ENCODE peak calls at places on chromosome 5, in ten cellular contexts. O, X, B, T, F, C, I, D, Z and U are unnamed samples.

GRCh38 chr5:154087260-154087659 is 48.5 kb downstream of the MFAP3 start:
- DNase-seq in O (no peak), X (no peak), B (no peak), T (no peak), F (no peak), C (no peak), I (no peak), D (no peak), Z (no peak), U (no peak)

GRCh38 chr5:150313921-150314716 is 11.4 kb upstream of the ARSI start:
- DNase-seq in O (no peak), X (no peak), B (no peak), T (no peak), F (no peak), C (no peak), I (no peak), D (no peak), Z (no peak), U (no peak)

GRCh38 chr5:107542428-107542827 is 128.3 kb downstream of the EFNA5 start:
- DNase-seq in O (peak; percentile 61), X (peak; percentile 66), B (peak; percentile 92), T (peak; percentile 50), F (peak; percentile 65), C (peak; percentile 86), I (no peak), D (peak; percentile 44), Z (peak; percentile 54), U (peak; percentile 87)

GRCh38 chr5:42691413-42691861 is 65.2 kb upstream of the CCDC152 start:
- DNase-seq in O (no peak), X (peak; percentile 19), B (no peak), T (no peak), F (no peak), C (no peak), I (peak; percentile 42), D (no peak), Z (no peak), U (no peak)

GRCh38 chr5:65811895-65812294 is 89.9 kb downstream of the NLN start:
- DNase-seq in O (no peak), X (no peak), B (peak; percentile 39), T (no peak), F (no peak), C (no peak), I (no peak), D (peak; percentile 46), Z (peak; percentile 19), U (no peak)

GRCh38 chr5:154410786-154411185 is 35.0 kb upstream of the SAP30L start:
- DNase-seq in O (no peak), X (no peak), B (no peak), T (no peak), F (no peak), C (no peak), I (no peak), D (no peak), Z (no peak), U (no peak)

GRCh38 chr5:99089822-99090549 is 161.2 kb upstream of the CHD1 start:
- DNase-seq in O (no peak), X (no peak), B (no peak), T (no peak), F (no peak), C (no peak), I (no peak), D (no peak), Z (no peak), U (no peak)

GRCh38 chr5:89401012-89401411 is 518.0 kb upstream of the MEF2C start:
- DNase-seq in O (no peak), X (no peak), B (no peak), T (no peak), F (no peak), C (no peak), I (no peak), D (no peak), Z (no peak), U (no peak)

GRCh38 chr5:137073192-137073591 is 425.9 kb downstream of the SPOCK1 start:
- DNase-seq in O (no peak), X (no peak), B (no peak), T (no peak), F (no peak), C (no peak), I (no peak), D (no peak), Z (no peak), U (no peak)

GRCh38 chr5:112800901-112801300 is 60.2 kb upstream of the SRP19 start:
- DNase-seq in O (no peak), X (no peak), B (no peak), T (no peak), F (no peak), C (no peak), I (no peak), D (no peak), Z (no peak), U (no peak)

GRCh38 chr5:103139264-103139865 is 19.3 kb downstream of the PPIP5K2 start:
- DNase-seq in O (peak; percentile 69), X (peak; percentile 39), B (peak; percentile 82), T (peak; percentile 79), F (peak; percentile 67), C (peak; percentile 78), I (peak; percentile 87), D (peak; percentile 82), Z (peak; percentile 67), U (peak; percentile 79)

DNA sequence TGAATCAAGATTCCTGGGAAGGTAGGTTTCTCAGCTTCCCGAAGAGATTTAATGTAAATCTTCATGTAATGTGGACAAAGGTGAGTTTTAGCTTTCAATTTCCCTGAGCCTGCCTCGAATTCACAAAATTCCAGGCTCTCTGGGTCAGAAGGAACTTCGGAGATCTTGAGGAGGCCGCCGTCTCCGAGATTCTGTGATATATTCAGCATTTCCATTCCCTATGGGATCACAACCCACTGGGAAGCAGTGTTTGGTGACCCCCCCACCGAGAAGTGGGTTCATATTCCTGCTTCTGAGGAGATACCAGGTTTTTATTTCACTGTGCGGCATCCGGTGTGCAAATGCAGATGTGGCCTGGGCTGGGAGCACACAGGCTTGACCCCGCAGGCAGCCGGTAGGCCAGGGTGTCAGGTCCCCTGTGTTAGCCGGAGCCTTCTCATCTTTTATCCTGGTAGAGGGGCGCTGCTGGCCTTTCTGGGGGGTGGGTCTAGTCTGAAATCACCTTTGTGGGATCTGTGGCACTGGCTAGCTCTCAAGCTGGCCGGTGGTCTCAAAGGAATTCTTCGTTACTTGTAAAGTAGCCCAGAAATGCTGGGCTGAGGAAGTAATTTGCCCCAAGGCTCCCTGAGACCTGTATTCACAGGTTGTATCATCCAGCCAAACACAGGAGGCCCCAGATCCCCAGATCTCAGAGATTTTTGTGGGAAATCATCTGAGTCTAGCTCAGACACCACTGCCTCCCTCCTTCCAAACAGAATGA is 1.4 kb downstream of the PLEKHG4B start:
- DNase-seq in O (no peak), X (no peak), B (no peak), T (no peak), F (no peak), C (no peak), I (no peak), D (no peak), Z (no peak), U (no peak)
- H3K4me3 ChIP-seq in O (no peak overlapping the region), X (no peak overlapping the region), B (no peak overlapping the region), T (no peak overlapping the region), F (no peak overlapping the region), C (no peak overlapping the region), I (no peak overlapping the region), D (no peak overlapping the region), Z (no peak overlapping the region), U (no peak overlapping the region)

DNA sequence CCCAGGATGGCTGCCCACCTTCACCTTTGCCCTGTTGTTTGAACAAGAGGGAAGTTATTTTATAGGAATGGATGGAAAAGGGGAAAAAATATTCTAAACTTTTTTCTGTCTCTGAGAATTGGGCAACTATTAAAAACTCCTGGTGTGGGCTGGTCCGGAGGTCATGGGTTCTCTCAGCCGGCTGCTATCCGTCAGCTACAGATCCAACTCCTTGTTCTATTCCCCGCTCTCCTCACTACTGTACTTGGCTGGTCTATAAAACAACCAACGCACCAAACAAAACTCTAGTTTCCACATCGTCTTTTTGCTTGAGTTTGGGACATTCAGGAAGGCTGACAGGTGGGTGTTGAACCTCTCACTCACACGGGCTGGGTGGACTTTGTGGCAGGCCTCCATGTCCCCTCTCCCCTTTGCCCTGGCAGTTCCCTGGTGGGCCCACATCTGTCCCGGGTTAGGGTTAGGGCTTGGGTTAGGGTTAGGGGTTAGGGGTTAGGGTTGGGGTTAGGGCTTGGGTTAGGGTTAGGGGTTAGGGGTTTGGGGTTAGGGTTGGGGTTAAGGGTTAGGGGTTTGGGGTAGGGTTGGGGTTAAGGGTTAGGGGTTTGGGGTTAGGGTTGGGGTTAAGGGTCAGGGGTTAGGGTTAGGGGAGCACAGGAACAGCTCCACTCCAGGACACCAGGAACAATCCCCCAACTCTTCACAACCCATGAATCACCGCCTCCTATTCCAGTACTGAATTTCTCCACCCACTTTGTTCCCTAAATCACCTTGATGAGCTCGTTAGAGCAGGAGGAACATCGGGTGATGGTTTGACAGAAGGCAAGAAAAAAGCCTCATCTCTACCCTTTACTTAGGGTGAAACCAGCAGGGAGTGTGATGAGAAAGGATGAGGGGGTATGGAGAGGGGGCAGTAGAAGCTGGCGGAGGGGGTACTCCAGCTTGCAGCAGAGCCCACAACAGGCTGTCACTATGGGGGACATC is 302.1 kb upstream of the IRX4 start:
- DNase-seq in O (no peak), X (no peak), B (no peak), T (no peak), F (no peak), C (peak; percentile 19), I (no peak), D (no peak), Z (no peak), U (no peak)
- TF ChIP-seq CTCF in O (no peak), X (no peak), B (no peak), T (no peak), F (no peak), C (no peak), I (no peak), D (no peak), Z (no peak), U (no peak)

GRCh38 chr5:10265245-10266109 is 15.4 kb downstream of the CCT5 start:
- DNase-seq in O (no peak), X (no peak), B (no peak), T (no peak), F (no peak), C (no peak), I (no peak), D (no peak), Z (no peak), U (no peak)
- TF ChIP-seq POLR2AphosphoS5 in O (peak; percentile 43), X (no peak), B (no peak), T (peak; percentile 12), F (no peak), C (no peak), I (peak; percentile 3), D (no peak), Z (peak; percentile 42), U (no peak)

DNA sequence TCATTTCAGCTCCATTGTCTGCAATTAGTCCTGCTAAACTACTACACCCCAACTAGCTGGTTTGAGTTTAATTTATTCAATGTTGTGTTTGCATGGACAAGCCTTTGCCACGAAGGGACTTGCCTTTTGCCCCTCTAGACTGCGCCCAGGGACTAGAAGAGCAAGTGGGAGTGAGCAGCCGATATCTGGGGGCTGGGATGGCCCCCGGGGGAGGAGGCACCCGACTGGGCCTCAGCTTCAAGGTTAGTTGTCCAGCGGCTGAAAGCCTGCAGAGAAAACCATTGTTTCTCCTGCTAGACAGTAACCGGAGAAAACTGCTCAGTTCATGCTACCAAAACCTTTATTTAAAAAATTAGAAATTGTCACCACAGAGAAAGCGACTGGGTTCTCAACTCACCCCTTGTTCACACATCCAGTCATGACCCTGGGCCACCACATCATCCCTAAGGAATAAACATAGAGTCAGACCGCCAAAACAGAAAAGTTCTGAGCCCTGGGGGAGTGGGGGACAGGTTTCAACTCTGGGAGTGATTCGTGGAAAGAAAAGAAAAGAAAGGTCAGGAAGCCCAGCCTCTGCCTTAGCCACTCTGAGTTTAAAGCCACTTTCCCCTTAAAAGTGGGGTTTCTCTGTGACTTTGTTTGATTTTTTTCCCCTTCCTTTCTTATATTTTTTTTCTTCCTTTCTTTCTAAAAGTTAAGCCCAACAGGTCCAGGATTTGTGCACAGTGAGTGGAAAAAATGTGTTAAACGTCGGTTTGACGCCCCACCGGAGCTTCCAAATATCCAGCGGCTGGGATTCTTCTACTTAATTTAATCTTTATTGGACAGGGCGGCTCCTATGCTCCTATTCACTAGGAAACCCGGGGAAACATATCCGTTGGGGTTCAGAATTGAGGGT is 6.7 kb downstream of the NR2F1-AS1 start:
- DNase-seq in O (no peak), X (no peak), B (no peak), T (no peak), F (no peak), C (no peak), I (no peak), D (no peak), Z (no peak), U (no peak)
- H3K4me3 ChIP-seq in O (no peak overlapping the region), X (peak overlapping the region; percentile 46), B (no peak overlapping the region), T (no peak overlapping the region), F (no peak overlapping the region), C (no peak overlapping the region), I (no peak overlapping the region), D (no peak overlapping the region), Z (no peak overlapping the region), U (no peak overlapping the region)